ENCODE peak calls at places on chromosomes 12 and 14, in eight cellular contexts. B is psoas muscle, O is GM12865, W is lower leg skin, K is neural crest cell, C is HCT116, Q is H9, Z is lower lobe of right lung. T is an unnamed sample.

GRCh38 chr14:97185186-97185585 is 388.0 kb downstream of the VRK1 start:
- DNase-seq in Q (no peak), C (no peak), W (no peak), O (peak; percentile 61), B (no peak), K (no peak), Z (no peak), T (no peak)

GRCh38 chr14:25121342-25122129 is 71.6 kb upstream of the STXBP6 start:
- DNase-seq in K (no peak), B (no peak), Z (no peak), Q (no peak), O (no peak), C (no peak), W (peak; percentile 27), T (peak; percentile 88)

GRCh38 chr14:53539489-53540126 is 386.5 kb upstream of the DDHD1 start:
- DNase-seq in W (peak; percentile 68), C (peak; percentile 71), B (peak; percentile 63), Z (peak; percentile 69), O (peak; percentile 87), K (peak; percentile 78), Q (peak; percentile 80), T (peak; percentile 67)

GRCh38 chr14:94313991-94314655 is 9.0 kb downstream of the SERPINA6 start:
- DNase-seq in Z (no peak), B (peak; percentile 28), O (no peak), K (no peak), C (no peak), W (peak; percentile 75), Q (no peak), T (no peak)

GRCh38 chr12:4241592-4241991 is 32.0 kb upstream of the CCND2 start:
- DNase-seq in W (no peak), Z (no peak), B (no peak), O (no peak), Q (no peak), C (no peak), K (no peak), T (no peak)

GRCh38 chr14:65366802-65367570 is 45.5 kb upstream of the FUT8 start:
- DNase-seq in W (no peak), O (no peak), K (no peak), Z (no peak), B (no peak), Q (no peak), C (no peak), T (no peak)

GRCh38 chr14:102749393-102749792 is 27.9 kb upstream of the TRAF3 start:
- DNase-seq in B (no peak), Z (no peak), W (no peak), C (no peak), O (no peak), Q (peak; percentile 48), K (no peak), T (no peak)

GRCh38 chr12:87428701-87429277 is 600.4 kb downstream of the C12orf50 start:
- DNase-seq in B (no peak), O (no peak), K (no peak), Z (no peak), C (no peak), Q (no peak), W (no peak), T (no peak)

GRCh38 chr14:30444451-30444850 is 114.5 kb upstream of the G2E3 start:
- DNase-seq in B (no peak), Q (no peak), K (no peak), Z (no peak), W (no peak), O (no peak), C (no peak), T (no peak)

GRCh38 chr12:80766897-80767296 is 50.2 kb downstream of the MYF5 start:
- DNase-seq in Q (no peak), C (no peak), Z (no peak), B (no peak), K (no peak), O (peak; percentile 51), W (no peak), T (no peak)

GRCh38 chr14:105083926-105084685 is 18.9 kb upstream of the GPR132 start:
- DNase-seq in Z (no peak), W (no peak), K (no peak), C (no peak), B (no peak), Q (no peak), O (no peak), T (no peak)

GRCh38 chr14:37369446-37369845 is 171.7 kb downstream of the MIPOL1 start:
- DNase-seq in B (no peak), W (no peak), O (no peak), K (no peak), Q (no peak), Z (no peak), C (no peak), T (no peak)

GRCh38 chr14:25381498-25381897 is 331.6 kb upstream of the STXBP6 start:
- DNase-seq in O (no peak), B (no peak), K (no peak), W (no peak), C (no peak), Z (no peak), Q (no peak), T (no peak)

GRCh38 chr12:17108877-17109520 is 503.0 kb upstream of the LMO3 start:
- DNase-seq in K (no peak), W (no peak), O (no peak), B (no peak), C (no peak), Z (no peak), Q (no peak), T (no peak)

GRCh38 chr12:3313066-3313465 is 177.9 kb upstream of the PRMT8 start:
- DNase-seq in K (no peak), O (no peak), C (no peak), B (peak; percentile 34), Z (no peak), W (no peak), Q (no peak), T (peak; percentile 85)

GRCh38 chr12:107843351-107844311 is 69.1 kb downstream of the ASCL4 start:
- DNase-seq in K (peak; percentile 26), Z (no peak), W (no peak), C (no peak), O (no peak), Q (peak; percentile 74), B (no peak), T (no peak)

GRCh38 chr12:91009319-91009950 is 4.7 kb upstream of the EPYC start:
- DNase-seq in Z (no peak), W (no peak), O (peak; percentile 69), B (no peak), Q (no peak), C (no peak), K (no peak), T (no peak)

GRCh38 chr12:56836317-56836716 is 73.2 kb downstream of the HSD17B6 start:
- DNase-seq in Q (no peak), W (no peak), Z (peak; percentile 50), K (no peak), B (peak; percentile 17), C (no peak), O (no peak), T (peak; percentile 70)

GRCh38 chr14:85530626-85531025 is 682 bp downstream of the FLRT2 start:
- DNase-seq in W (no peak), B (no peak), Q (no peak), C (no peak), Z (no peak), O (no peak), K (no peak), T (no peak)

GRCh38 chr14:21256539-21257394 is 12.5 kb downstream of the HNRNPC start:
- DNase-seq in Z (no peak), B (no peak), Q (no peak), O (no peak), K (no peak), W (no peak), C (no peak), T (no peak)

GRCh38 chr12:51496907-51497306 is 72.3 kb downstream of the SLC4A8 start:
- DNase-seq in O (no peak), W (no peak), C (no peak), Z (no peak), Q (no peak), B (no peak), K (no peak), T (no peak)

GRCh38 chr14:73633517-73634332 is 11.1 kb upstream of the DNAL1 start:
- DNase-seq in W (peak; percentile 47), Z (peak; percentile 75), C (no peak), K (peak; percentile 62), Q (peak; percentile 63), O (peak; percentile 82), B (peak; percentile 63), T (peak; percentile 54)
- TF ChIP-seq CTCF in W (no peak), Z (peak; percentile 82), C (peak; percentile 81), K (peak; percentile 91), Q (peak; percentile 91), O (peak; percentile 81), B (peak; percentile 85), T (peak; percentile 97)

DNA sequence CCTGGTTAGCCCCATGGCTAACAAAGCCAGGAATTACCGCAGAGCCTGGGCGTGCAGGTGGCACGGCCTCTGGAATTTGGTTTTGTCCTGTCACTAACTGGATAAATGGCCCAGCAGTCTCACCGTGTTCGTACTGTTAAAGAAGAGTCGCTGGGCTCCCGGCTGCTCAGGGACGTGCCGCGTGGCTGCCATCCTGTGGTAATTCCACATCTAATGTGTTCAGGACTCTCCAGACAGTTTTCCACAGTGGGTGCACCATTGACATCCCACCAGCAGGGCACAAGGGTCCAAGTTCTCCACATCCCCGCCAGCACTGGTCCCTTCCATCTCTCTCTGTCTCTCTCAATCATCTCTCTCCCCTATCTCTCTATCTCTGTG is 19.6 kb downstream of the NOC4L start:
- DNase-seq in K (no peak), Q (no peak), W (no peak), Z (no peak), C (no peak), O (no peak), B (peak; percentile 12), T (no peak)
- TF ChIP-seq CTCF in K (peak; percentile 46), Q (peak; percentile 49), W (no peak), Z (no peak), C (peak; percentile 38), O (no peak), B (no peak), T (peak; percentile 63)

GRCh38 chr12:27015730-27016076 is 1.5 kb upstream of the TM7SF3 start:
- DNase-seq in O (peak; percentile 67), B (no peak), Z (no peak), Q (no peak), K (no peak), W (no peak), C (peak; percentile 56), T (peak; percentile 16)
- TF ChIP-seq CTCF in O (peak; percentile 30), B (peak; percentile 39), Z (peak; percentile 46), Q (peak; percentile 65), K (peak; percentile 74), W (no peak), C (no peak), T (peak; percentile 83)

GRCh38 chr14:74934476-74935339 is 11.6 kb upstream of the RPS6KL1 start:
- DNase-seq in B (no peak), K (no peak), Z (peak; percentile 70), O (no peak), W (no peak), C (no peak), Q (peak; percentile 31), T (no peak)

GRCh38 chr14:74936151-74936550 is 13.1 kb upstream of the RPS6KL1 start:
- DNase-seq in B (no peak), C (no peak), K (no peak), W (no peak), Z (no peak), Q (no peak), O (no peak), T (no peak)

GRCh38 chr14:74932401-74932901 is 9.4 kb upstream of the RPS6KL1 start:
- DNase-seq in W (peak; percentile 51), B (peak; percentile 26), K (no peak), Z (no peak), C (no peak), O (no peak), Q (no peak), T (no peak)

GRCh38 chr14:74935340-74935640 is 12.2 kb upstream of the RPS6KL1 start:
- DNase-seq in Z (no peak), C (no peak), B (no peak), O (no peak), Q (no peak), K (no peak), W (no peak), T (no peak)

GRCh38 chr14:74933925-74934435 is 10.9 kb upstream of the RPS6KL1 start:
- DNase-seq in Z (no peak), C (no peak), K (no peak), B (peak; percentile 19), W (no peak), Q (no peak), O (no peak), T (no peak)
- TF ChIP-seq CTCF in Z (no peak), C (no peak), K (no peak), B (no peak), W (no peak), Q (no peak), O (no peak), T (no peak)

T was measured in HFFc6.